ENCODE peak calls at places on chromosomes 1 and 21, in nine cellular contexts. C is AG10803, R is kidney, E is GM12865, H is colonic mucosa, N is AG09309, P is aorta, G is A549, I is heart right ventricle. X is an unnamed sample.

GRCh38 chr1:20682571-20683236 is 21.5 kb upstream of the DDOST start:
- DNase-seq in N (no peak), P (no peak), R (no peak), H (no peak), E (no peak), C (no peak), I (peak; percentile 47), G (no peak), X (no peak)

GRCh38 chr1:36847186-36847585 is 187.1 kb downstream of the GRIK3 start:
- DNase-seq in R (no peak), C (no peak), N (no peak), I (no peak), P (no peak), G (no peak), H (no peak), E (no peak), X (no peak)

GRCh38 chr1:228090613-228091081 is 8.1 kb downstream of the ARF1 start:
- DNase-seq in H (no peak), I (no peak), N (no peak), C (no peak), P (no peak), E (no peak), G (no peak), R (peak; percentile 37), X (no peak)

GRCh38 chr1:7551442-7551841 is 219.7 kb upstream of the VAMP3 start:
- DNase-seq in E (no peak), G (no peak), C (no peak), P (peak; percentile 37), N (no peak), I (no peak), H (no peak), R (peak; percentile 32), X (no peak)

GRCh38 chr1:18365099-18365705 is 115.5 kb upstream of the KLHDC7A start:
- DNase-seq in C (no peak), N (no peak), R (no peak), P (peak; percentile 65), I (no peak), H (no peak), E (no peak), G (no peak), X (no peak)

GRCh38 chr1:67952071-67952470 is 98.4 kb downstream of the DIRAS3 start:
- DNase-seq in I (no peak), P (no peak), N (no peak), E (no peak), C (no peak), R (no peak), H (no peak), G (no peak), X (peak; percentile 10)

GRCh38 chr1:111570781-111571181 is 48.8 kb upstream of the RAP1A start:
- DNase-seq in R (no peak), G (no peak), P (no peak), I (no peak), N (no peak), H (no peak), E (peak; percentile 65), C (no peak), X (peak; percentile 26)

GRCh38 chr21:45912611-45913415 is 68.8 kb upstream of the COL6A1 start:
- DNase-seq in N (no peak), P (no peak), C (no peak), G (no peak), I (no peak), R (peak; percentile 73), E (no peak), H (no peak), X (no peak)

GRCh38 chr1:154386643-154387352 is 18.3 kb upstream of the IL6R start:
- DNase-seq in C (peak; percentile 13), P (peak; percentile 66), H (peak; percentile 61), G (no peak), I (no peak), E (peak; percentile 83), N (no peak), R (peak; percentile 29), X (no peak)

GRCh38 chr1:186295980-186296379 is 79.1 kb downstream of the TPR start:
- DNase-seq in G (no peak), P (no peak), E (no peak), I (no peak), R (no peak), H (no peak), N (no peak), C (peak; percentile 44), X (no peak)

GRCh38 chr1:205466612-205467236 is 10.9 kb upstream of the BLACAT1 start:
- DNase-seq in P (no peak), R (peak; percentile 20), C (no peak), N (no peak), E (no peak), I (no peak), H (no peak), G (no peak), X (no peak)

GRCh38 chr1:167631987-167632680 is 2.1 kb downstream of the RCSD1 start:
- DNase-seq in C (no peak), I (no peak), P (no peak), R (no peak), G (no peak), H (no peak), E (peak; percentile 64), N (no peak), X (no peak)

GRCh38 chr1:89757532-89757931 is 63.3 kb upstream of the LRRC8D start:
- DNase-seq in N (no peak), I (peak; percentile 39), P (no peak), H (peak; percentile 33), G (no peak), R (peak; percentile 75), C (no peak), E (peak; percentile 72), X (no peak)

GRCh38 chr1:246793331-246793890 is 69.2 kb downstream of the SCCPDH start:
- DNase-seq in C (no peak), R (peak; percentile 34), H (no peak), N (no peak), P (no peak), E (no peak), I (no peak), G (no peak), X (no peak)

GRCh38 chr1:178849932-178850331 is 20.9 kb downstream of the ANGPTL1 start:
- DNase-seq in C (no peak), P (no peak), N (no peak), G (no peak), H (no peak), I (no peak), R (no peak), E (no peak), X (no peak)

DNA sequence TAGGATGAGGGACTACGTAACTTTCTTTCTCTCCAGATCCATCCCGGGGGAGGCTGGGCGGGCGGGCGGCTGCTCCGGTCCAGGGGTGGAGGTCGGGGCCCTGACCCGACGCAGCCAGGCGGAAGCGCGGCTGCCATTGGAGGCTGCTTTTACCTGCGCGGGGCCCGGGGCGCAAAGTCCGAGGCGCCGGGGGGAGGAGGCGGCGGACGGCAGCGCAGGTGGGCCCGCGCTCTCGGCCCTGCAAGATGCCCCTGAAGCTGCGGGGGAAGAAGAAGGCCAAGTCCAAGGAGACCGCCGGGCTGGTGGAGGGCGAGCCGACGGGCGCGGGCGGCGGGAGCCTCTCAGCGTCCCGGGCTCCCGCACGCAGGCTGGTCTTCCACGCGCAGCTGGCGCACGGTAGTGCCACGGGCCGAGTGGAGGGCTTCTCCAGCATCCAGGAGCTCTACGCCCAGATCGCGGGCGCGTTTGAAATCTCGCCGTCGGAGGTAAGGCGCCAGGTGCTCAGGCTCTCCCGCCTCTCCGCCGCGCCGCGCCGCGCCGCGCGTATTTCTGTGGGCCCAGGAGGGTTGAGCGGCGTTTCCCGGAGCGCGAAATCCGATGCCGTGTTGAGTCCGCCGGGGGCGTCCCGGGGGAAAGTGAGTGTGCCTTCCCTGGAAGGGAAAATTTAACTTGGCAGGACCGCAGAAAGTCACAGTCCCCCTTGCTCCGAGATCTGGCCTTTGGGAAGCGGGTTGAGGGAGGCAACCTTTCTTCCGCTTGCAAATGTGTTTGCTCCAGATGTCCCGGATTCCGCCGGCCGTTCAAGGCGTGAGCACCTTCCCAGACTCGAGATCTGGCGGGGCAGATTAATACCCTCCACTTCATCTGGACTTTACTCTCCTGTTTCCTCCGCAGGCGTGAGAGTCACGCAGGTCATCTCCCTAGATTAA is at the start of gene GIPC2:
- DNase-seq in R (no peak), E (no peak), H (peak; percentile 75), G (no peak), N (no peak), I (peak; percentile 49), P (peak; percentile 83), C (no peak), X (no peak)
- H3K4me3 ChIP-seq in R (peak within 1 kb of the TSS; percentile 84), E (no peak within 1 kb of the TSS), H (peak within 1 kb of the TSS; percentile 77), G (no peak within 1 kb of the TSS), N (peak within 1 kb of the TSS; percentile 56), I (peak within 1 kb of the TSS; percentile 93), P (peak within 1 kb of the TSS; percentile 38), C (peak within 1 kb of the TSS; percentile 66), X (peak within 1 kb of the TSS; percentile 6)

DNA sequence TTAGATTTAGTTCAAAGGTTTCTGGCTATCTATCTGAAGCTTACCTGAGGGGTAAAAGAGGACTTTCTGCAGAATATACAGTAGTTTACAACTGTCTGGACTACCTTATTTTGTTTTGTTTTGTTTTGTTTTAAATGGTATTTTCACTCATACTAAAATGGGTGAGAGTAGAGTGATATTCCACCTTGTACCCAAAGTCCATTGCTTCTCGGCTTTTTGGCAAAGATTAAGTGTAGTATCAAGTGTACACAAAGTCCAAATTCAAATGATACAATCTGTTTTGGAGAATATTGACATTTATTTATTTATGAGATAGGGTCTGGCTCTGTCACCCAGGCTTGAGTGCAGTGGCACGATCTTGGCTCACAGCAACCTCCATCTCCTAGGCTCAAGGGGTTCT is 11.7 kb upstream of the SMG7 start:
- DNase-seq in C (no peak), E (no peak), I (no peak), G (no peak), N (no peak), H (no peak), P (no peak), R (no peak), X (no peak)
- H3K4me3 ChIP-seq in C (no peak overlapping the region), E (no peak overlapping the region), I (no peak overlapping the region), G (no peak overlapping the region), N (no peak overlapping the region), H (no peak overlapping the region), P (no peak overlapping the region), R (no peak overlapping the region), X (no peak overlapping the region)

GRCh38 chr1:148308832-148309458 is 156.9 kb upstream of the NBPF11 start:
- DNase-seq in N (no peak), H (no peak), E (no peak), R (no peak), I (no peak), C (no peak), G (peak; percentile 25), P (no peak), X (peak; percentile 59)
- H3K4me3 ChIP-seq in N (no peak overlapping the region), H (no peak overlapping the region), E (no peak overlapping the region), R (no peak overlapping the region), I (no peak overlapping the region), C (no peak overlapping the region), G (no peak overlapping the region), P (no peak overlapping the region), X (no peak overlapping the region)

DNA sequence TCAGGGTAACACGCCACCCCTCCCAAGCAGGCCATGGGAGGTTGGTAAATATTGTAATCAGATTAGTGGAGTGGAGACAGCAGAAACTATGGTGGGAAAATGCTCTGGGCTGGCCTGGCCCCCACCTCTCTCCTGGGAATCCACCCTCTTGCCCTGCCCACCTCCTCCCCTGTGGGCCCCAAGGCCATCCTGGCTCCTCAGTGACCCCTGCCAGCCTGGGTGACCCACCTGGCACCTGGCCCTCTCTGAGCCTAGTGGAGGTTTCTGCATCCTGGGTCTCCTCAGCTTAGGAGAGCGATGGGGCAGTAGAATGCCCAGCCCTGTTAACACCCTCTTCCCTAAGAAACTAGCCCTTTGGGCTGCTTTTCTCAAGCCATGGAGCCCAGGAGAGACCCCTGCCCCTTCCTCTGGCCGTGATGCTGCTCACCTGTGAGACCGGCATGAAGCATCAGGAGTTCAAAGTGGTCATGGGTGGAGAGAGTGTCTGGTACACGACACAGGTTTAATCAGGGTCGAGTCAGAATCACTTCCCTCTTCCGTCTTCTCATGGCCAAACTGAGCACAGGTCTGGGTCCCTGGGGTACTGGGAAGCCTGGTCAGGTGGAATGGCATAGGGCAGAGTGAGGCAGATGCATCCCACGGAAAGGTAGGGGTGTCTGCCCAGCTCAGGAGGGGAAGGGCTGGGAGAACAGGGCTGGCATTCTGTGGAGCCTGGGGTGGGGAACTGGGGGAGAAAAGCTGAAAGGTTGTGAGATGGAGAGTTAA is 10.7 kb upstream of the DMBX1 start:
- DNase-seq in N (no peak), H (no peak), I (no peak), G (no peak), C (no peak), P (no peak), E (no peak), R (peak; percentile 37), X (no peak)
- H3K4me3 ChIP-seq in N (no peak overlapping the region), H (no peak overlapping the region), I (no peak overlapping the region), G (no peak overlapping the region), C (no peak overlapping the region), P (no peak overlapping the region), E (no peak overlapping the region), R (no peak overlapping the region), X (no peak overlapping the region)

X was measured in mammary epithelial cell.